ENCODE peak calls at places on chromosomes 11 and 22, in eight cellular contexts. V, N, D, H, Y, F, E and S are unnamed samples.

GRCh38 chr22:35684732-35685131 is 32.9 kb upstream of the APOL5 start:
- DNase-seq in V (no peak), N (no peak), D (no peak), H (no peak), Y (no peak), F (no peak), E (no peak), S (no peak)

GRCh38 chr11:35138949-35139881 is at the start of gene CD44:
- DNase-seq in V (peak), N (peak), D (peak), H (peak), Y (peak), F (peak), E (no peak), S (peak)

GRCh38 chr11:9990221-9990973 is 303.6 kb downstream of the SBF2 start:
- DNase-seq in V (no peak), N (no peak), D (no peak), H (no peak), Y (no peak), F (no peak), E (no peak), S (no peak)

GRCh38 chr11:8807544-8808225 is 103.3 kb upstream of the AKIP1 start:
- DNase-seq in V (no peak), N (peak), D (no peak), H (no peak), Y (no peak), F (peak), E (no peak), S (no peak)

GRCh38 chr11:122099345-122100045 is 16.5 kb downstream of the BLID start:
- DNase-seq in V (no peak), N (no peak), D (no peak), H (no peak), Y (no peak), F (no peak), E (no peak), S (no peak)

GRCh38 chr11:61126266-61126665 is 24.0 kb downstream of the CD5 start:
- DNase-seq in V (no peak), N (no peak), D (no peak), H (no peak), Y (no peak), F (no peak), E (no peak), S (no peak)

GRCh38 chr11:122584670-122585069 is 70.9 kb upstream of the UBASH3B start:
- DNase-seq in V (no peak), N (no peak), D (no peak), H (no peak), Y (no peak), F (no peak), E (no peak), S (no peak)

GRCh38 chr11:19228956-19229355 is 11.8 kb downstream of the E2F8 start:
- DNase-seq in V (no peak), N (no peak), D (no peak), H (no peak), Y (no peak), F (no peak), E (no peak), S (no peak)

GRCh38 chr11:128926000-128926399 is 16.7 kb downstream of the TP53AIP1 start:
- DNase-seq in V (no peak), N (no peak), D (no peak), H (no peak), Y (no peak), F (no peak), E (no peak), S (no peak)

GRCh38 chr11:330307-330693 is 9.6 kb upstream of the IFITM3 start:
- DNase-seq in V (no peak), N (no peak), D (no peak), H (no peak), Y (no peak), F (no peak), E (no peak), S (peak)

GRCh38 chr11:36060926-36061325 is 117.1 kb downstream of the LDLRAD3 start:
- DNase-seq in V (no peak), N (no peak), D (no peak), H (no peak), Y (no peak), F (peak), E (peak), S (no peak)